ENCODE peak calls at places on chromosomes 16 and 17, in nine cellular contexts. Q, H, N, B, Z, W, D, C and O are unnamed samples.

GRCh38 chr16:48106445-48106844 is 49.3 kb downstream of the ABCC12 start:
- DNase-seq in W (no peak), D (no peak), Z (no peak), H (no peak), C (no peak), B (no peak), N (no peak), Q (no peak), O (no peak)

GRCh38 chr16:4868573-4868972 is 21.3 kb downstream of the UBN1 start:
- DNase-seq in B (no peak), Q (no peak), Z (no peak), C (no peak), N (no peak), D (no peak), W (no peak), H (no peak), O (no peak)

GRCh38 chr17:17935321-17936271 is 36.6 kb downstream of the TOM1L2 start:
- DNase-seq in C (no peak), N (no peak), B (no peak), D (peak), W (peak), Z (peak), Q (peak), H (no peak), O (no peak)

GRCh38 chr16:31141489-31142108 is 6.1 kb upstream of the PRSS8 start:
- DNase-seq in Z (no peak), Q (no peak), D (no peak), W (no peak), C (no peak), H (no peak), B (peak), N (peak), O (no peak)

GRCh38 chr16:69340095-69340644 is 598 bp downstream of the NIP7 start:
- DNase-seq in H (no peak), C (no peak), B (no peak), Z (peak), D (no peak), N (no peak), W (no peak), Q (no peak), O (no peak)

GRCh38 chr16:82192665-82193064 is 22.6 kb upstream of the MPHOSPH6 start:
- DNase-seq in B (peak), C (no peak), N (peak), Q (peak), H (no peak), D (no peak), W (no peak), Z (peak), O (no peak)

GRCh38 chr17:81419333-81419885 is 24.2 kb downstream of the BAHCC1 start:
- DNase-seq in B (no peak), D (peak), H (peak), Q (peak), N (no peak), W (peak), Z (peak), C (peak), O (peak)

GRCh38 chr17:55420776-55421178 is 858 bp downstream of the MMD start:
- DNase-seq in Q (no peak), H (no peak), Z (peak), C (peak), W (peak), D (no peak), B (peak), N (peak), O (no peak)

GRCh38 chr16:56775162-56775561 is 45.2 kb downstream of the NUP93 start:
- DNase-seq in D (no peak), B (no peak), Z (no peak), C (no peak), H (no peak), Q (no peak), N (no peak), W (no peak), O (no peak)

GRCh38 chr17:80968602-80969029 is 23.0 kb upstream of the CHMP6 start:
- DNase-seq in N (no peak), Z (no peak), B (no peak), H (peak), C (no peak), Q (peak), W (peak), D (no peak), O (no peak)

GRCh38 chr17:66687570-66688284 is 147.2 kb upstream of the CACNG5 start:
- DNase-seq in C (no peak), B (no peak), N (no peak), Z (no peak), W (no peak), D (no peak), H (peak), Q (no peak), O (peak)

GRCh38 chr16:67177743-67178699 is 5.7 kb downstream of the MATCAP1 start:
- DNase-seq in B (peak), Q (no peak), D (peak), W (no peak), Z (peak), H (peak), N (peak), C (peak), O (peak)

GRCh38 chr16:86511317-86512161 is 1.2 kb downstream of the FOXF1 start:
- DNase-seq in H (no peak), C (no peak), W (no peak), Z (no peak), N (no peak), Q (no peak), B (no peak), D (no peak), O (no peak)

GRCh38 chr17:40325156-40326013 is 16.4 kb downstream of the RARA start:
- DNase-seq in N (peak), B (no peak), D (no peak), Q (no peak), Z (no peak), H (no peak), C (peak), W (no peak), O (no peak)

GRCh38 chr16:74315059-74315458 is 18.4 kb downstream of the PSMD7 start:
- DNase-seq in Q (no peak), Z (no peak), N (no peak), B (no peak), H (no peak), C (no peak), D (no peak), W (no peak), O (no peak)

GRCh38 chr16:58299757-58300349 is 5.0 kb upstream of the PRSS54 start:
- DNase-seq in C (no peak), W (peak), D (peak), H (no peak), Z (peak), B (peak), N (peak), Q (peak), O (no peak)

GRCh38 chr17:7882068-7882467 is 6.5 kb upstream of the CHD3 start:
- DNase-seq in B (no peak), N (no peak), Q (no peak), D (no peak), W (no peak), Z (no peak), C (no peak), H (peak), O (peak)

GRCh38 chr16:48526058-48526957 is 83.7 kb downstream of the N4BP1 start:
- DNase-seq in Z (no peak), D (peak), C (no peak), Q (no peak), H (peak), W (no peak), B (peak), N (peak), O (peak)

GRCh38 chr17:58974354-58974753 is 132.3 kb downstream of the TRIM37 start:
- DNase-seq in C (no peak), Q (no peak), B (no peak), N (no peak), D (no peak), W (no peak), Z (no peak), H (no peak), O (no peak)

GRCh38 chr17:42421479-42422332 is 1.4 kb downstream of the CAVIN1 start:
- DNase-seq in D (no peak), Q (peak), N (no peak), H (no peak), Z (peak), W (peak), C (peak), B (no peak), O (no peak)

GRCh38 chr16:69270395-69270794 is 40.8 kb upstream of the VPS4A start:
- DNase-seq in Z (no peak), B (no peak), C (no peak), N (no peak), H (no peak), D (no peak), W (no peak), Q (peak), O (no peak)

GRCh38 chr16:49441366-49441780 is 67.8 kb downstream of the C16orf78 start:
- DNase-seq in H (no peak), C (peak), Q (no peak), N (peak), Z (no peak), W (peak), B (peak), D (no peak), O (peak)

GRCh38 chr17:79715318-79716182 is 15.2 kb upstream of the ENPP7 start:
- DNase-seq in Z (no peak), C (no peak), Q (no peak), N (no peak), H (no peak), B (no peak), W (no peak), D (no peak), O (no peak)

GRCh38 chr17:44736551-44737240 is 22.1 kb upstream of the ADAM11 start:
- DNase-seq in Z (no peak), Q (no peak), W (no peak), D (no peak), C (no peak), B (no peak), H (no peak), N (no peak), O (no peak)